ENCODE peak calls at places on chromosomes 4 and X, in six cellular contexts. One of them, this sample, is unnamed. For H3K4me1, the result is how much of the 10 kb centered on the place peaks cover.

GRCh38 chr4:15918484-15919129 is 19.9 kb downstream of the FGFBP1 start:
- DNase-seq in sigmoid colon: no peak
- DNase-seq in thoracic aorta: no peak
- DNase-seq in GM23338: no peak
- DNase-seq in heart right ventricle: no peak
- DNase-seq in aorta: no peak
- DNase-seq in this sample: peak

GRCh38 chr4:189206953-189207352 is 733.7 kb upstream of the FRG1 start:
- DNase-seq in sigmoid colon: no peak
- DNase-seq in thoracic aorta: no peak
- DNase-seq in GM23338: no peak
- DNase-seq in heart right ventricle: no peak
- DNase-seq in aorta: no peak
- DNase-seq in this sample: no peak

GRCh38 chr4:20378181-20378580 is 126.5 kb downstream of the SLIT2 start:
- DNase-seq in sigmoid colon: no peak
- DNase-seq in thoracic aorta: no peak
- DNase-seq in GM23338: no peak
- DNase-seq in heart right ventricle: no peak
- DNase-seq in aorta: no peak
- DNase-seq in this sample: no peak

GRCh38 chrX:123077671-123078070 is 106.4 kb upstream of the GRIA3 start:
- DNase-seq in sigmoid colon: no peak
- DNase-seq in thoracic aorta: no peak
- DNase-seq in GM23338: no peak
- DNase-seq in heart right ventricle: no peak
- DNase-seq in aorta: no peak
- DNase-seq in this sample: no peak

GRCh38 chr4:156495836-156496235 is 475.8 kb downstream of the PDGFC start:
- DNase-seq in sigmoid colon: no peak
- DNase-seq in thoracic aorta: no peak
- DNase-seq in GM23338: no peak
- DNase-seq in heart right ventricle: no peak
- DNase-seq in aorta: no peak
- DNase-seq in this sample: no peak

GRCh38 chr4:55637272-55637820 is 1.2 kb upstream of the NMU start:
- DNase-seq in sigmoid colon: no peak
- DNase-seq in thoracic aorta: no peak
- DNase-seq in GM23338: peak
- DNase-seq in heart right ventricle: no peak
- DNase-seq in aorta: no peak
- DNase-seq in this sample: no peak

GRCh38 chr4:32775049-32775448 is 2054.9 kb downstream of the PCDH7 start:
- DNase-seq in sigmoid colon: no peak
- DNase-seq in thoracic aorta: no peak
- DNase-seq in GM23338: peak
- DNase-seq in heart right ventricle: no peak
- DNase-seq in aorta: no peak
- DNase-seq in this sample: no peak

GRCh38 chr4:144174401-144175067 is 34.0 kb upstream of the GYPA start:
- DNase-seq in sigmoid colon: no peak
- DNase-seq in thoracic aorta: no peak
- DNase-seq in GM23338: peak
- DNase-seq in heart right ventricle: no peak
- DNase-seq in aorta: no peak
- DNase-seq in this sample: peak

GRCh38 chr4:77635246-77635645 is 29.6 kb downstream of the CXCL13 start:
- DNase-seq in sigmoid colon: no peak
- DNase-seq in thoracic aorta: no peak
- DNase-seq in GM23338: no peak
- DNase-seq in heart right ventricle: no peak
- DNase-seq in aorta: no peak
- DNase-seq in this sample: no peak

GRCh38 chrX:1661048-1661921 is 46.4 kb downstream of the ASMT start:
- DNase-seq in sigmoid colon: no peak
- DNase-seq in thoracic aorta: no peak
- DNase-seq in GM23338: peak
- DNase-seq in heart right ventricle: no peak
- DNase-seq in aorta: peak
- DNase-seq in this sample: peak

GRCh38 chr4:74545488-74545887 is 100.6 kb downstream of the AREG start:
- DNase-seq in sigmoid colon: no peak
- DNase-seq in thoracic aorta: no peak
- DNase-seq in GM23338: no peak
- DNase-seq in heart right ventricle: no peak
- DNase-seq in aorta: no peak
- DNase-seq in this sample: no peak

GRCh38 chrX:131816551-131817136 is 206.5 kb upstream of the STK26 start:
- DNase-seq in sigmoid colon: peak
- DNase-seq in thoracic aorta: no peak
- DNase-seq in GM23338: no peak
- DNase-seq in heart right ventricle: no peak
- DNase-seq in aorta: no peak
- DNase-seq in this sample: peak

GRCh38 chr4:51906167-51906647 is 63.3 kb downstream of the DCUN1D4 start:
- DNase-seq in sigmoid colon: no peak
- DNase-seq in thoracic aorta: no peak
- DNase-seq in GM23338: no peak
- DNase-seq in heart right ventricle: no peak
- DNase-seq in aorta: no peak
- DNase-seq in this sample: peak

GRCh38 chrX:120753413-120754251 is 122.0 kb downstream of the CT47B1 start:
- DNase-seq in sigmoid colon: no peak
- DNase-seq in thoracic aorta: no peak
- DNase-seq in GM23338: no peak
- DNase-seq in heart right ventricle: no peak
- DNase-seq in aorta: no peak
- DNase-seq in this sample: no peak

GRCh38 chrX:42107495-42108139 is 184.3 kb upstream of the CASK start:
- DNase-seq in sigmoid colon: no peak
- DNase-seq in thoracic aorta: no peak
- DNase-seq in GM23338: no peak
- DNase-seq in heart right ventricle: no peak
- DNase-seq in aorta: no peak
- DNase-seq in this sample: no peak

GRCh38 chr4:4762909-4763814 is 96.3 kb upstream of the MSX1 start:
- DNase-seq in sigmoid colon: no peak
- DNase-seq in thoracic aorta: no peak
- DNase-seq in GM23338: peak
- DNase-seq in heart right ventricle: no peak
- DNase-seq in aorta: no peak
- DNase-seq in this sample: no peak
- H3K4me3 ChIP-seq in sigmoid colon: no peak
- H3K4me3 ChIP-seq in thoracic aorta: no peak
- H3K4me3 ChIP-seq in GM23338: peak
- H3K4me3 ChIP-seq in heart right ventricle: no peak
- H3K4me3 ChIP-seq in aorta: no peak
- H3K4me3 ChIP-seq in this sample: no peak

GRCh38 chr4:130820448-130820847 is 1724.5 kb downstream of the C4orf33 start:
- DNase-seq in sigmoid colon: no peak
- DNase-seq in thoracic aorta: no peak
- DNase-seq in GM23338: no peak
- DNase-seq in heart right ventricle: no peak
- DNase-seq in aorta: no peak
- DNase-seq in this sample: no peak

GRCh38 chr4:130812117-130812765 is 1716.3 kb downstream of the C4orf33 start:
- DNase-seq in sigmoid colon: no peak
- DNase-seq in thoracic aorta: no peak
- DNase-seq in GM23338: no peak
- DNase-seq in heart right ventricle: no peak
- DNase-seq in aorta: no peak
- DNase-seq in this sample: no peak

GRCh38 chr4:130814896-130815295 is 1718.9 kb downstream of the C4orf33 start:
- DNase-seq in sigmoid colon: no peak
- DNase-seq in thoracic aorta: no peak
- DNase-seq in GM23338: no peak
- DNase-seq in heart right ventricle: no peak
- DNase-seq in aorta: no peak
- DNase-seq in this sample: no peak
- H3K4me1 ChIP-seq in sigmoid colon: under half
- H3K4me1 ChIP-seq in thoracic aorta: under half
- H3K4me1 ChIP-seq in GM23338: under half
- H3K4me1 ChIP-seq in heart right ventricle: under half
- H3K4me1 ChIP-seq in aorta: under half
- H3K4me1 ChIP-seq in this sample: under half

GRCh38 chr4:75658881-75659280 is 14.3 kb downstream of the G3BP2 start:
- DNase-seq in sigmoid colon: no peak
- DNase-seq in thoracic aorta: no peak
- DNase-seq in GM23338: no peak
- DNase-seq in heart right ventricle: no peak
- DNase-seq in aorta: no peak
- DNase-seq in this sample: peak

GRCh38 chr4:75662626-75663025 is 10.6 kb downstream of the G3BP2 start:
- DNase-seq in sigmoid colon: no peak
- DNase-seq in thoracic aorta: no peak
- DNase-seq in GM23338: no peak
- DNase-seq in heart right ventricle: no peak
- DNase-seq in aorta: no peak
- DNase-seq in this sample: no peak

GRCh38 chr4:75655562-75655961 is 17.6 kb downstream of the G3BP2 start:
- DNase-seq in sigmoid colon: no peak
- DNase-seq in thoracic aorta: no peak
- DNase-seq in GM23338: no peak
- DNase-seq in heart right ventricle: no peak
- DNase-seq in aorta: no peak
- DNase-seq in this sample: peak

GRCh38 chr4:75659512-75660031 is 13.6 kb downstream of the G3BP2 start:
- DNase-seq in sigmoid colon: no peak
- DNase-seq in thoracic aorta: no peak
- DNase-seq in GM23338: no peak
- DNase-seq in heart right ventricle: no peak
- DNase-seq in aorta: no peak
- DNase-seq in this sample: no peak

DNA sequence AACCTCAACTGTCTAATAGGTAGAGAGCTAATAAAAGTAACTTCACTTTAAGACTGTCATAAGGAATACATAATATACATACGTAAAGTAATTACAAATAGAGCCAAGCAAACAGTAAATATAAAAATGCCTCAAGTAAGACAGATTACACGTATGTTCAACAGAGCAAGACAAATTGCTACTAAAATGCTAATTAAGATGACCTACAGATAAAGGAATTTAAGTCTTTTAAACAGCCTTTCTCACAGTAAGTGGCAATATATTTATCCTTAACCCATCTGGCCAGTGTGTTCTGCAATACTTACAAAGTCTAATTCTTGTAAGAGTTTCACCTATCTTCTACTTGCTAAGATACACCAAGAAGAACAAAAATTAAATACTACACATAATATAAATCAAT is 12.7 kb downstream of the G3BP2 start:
- DNase-seq in sigmoid colon: no peak
- DNase-seq in thoracic aorta: no peak
- DNase-seq in GM23338: no peak
- DNase-seq in heart right ventricle: no peak
- DNase-seq in aorta: no peak
- DNase-seq in this sample: no peak
- H3K4me3 ChIP-seq in sigmoid colon: no peak
- H3K4me3 ChIP-seq in thoracic aorta: no peak
- H3K4me3 ChIP-seq in GM23338: no peak
- H3K4me3 ChIP-seq in heart right ventricle: no peak
- H3K4me3 ChIP-seq in aorta: no peak
- H3K4me3 ChIP-seq in this sample: no peak

GRCh38 chr4:2292679-2293108 is 30.8 kb upstream of the MXD4 start:
- DNase-seq in sigmoid colon: no peak
- DNase-seq in thoracic aorta: no peak
- DNase-seq in GM23338: no peak
- DNase-seq in heart right ventricle: no peak
- DNase-seq in aorta: peak
- DNase-seq in this sample: no peak
- H3K4me1 ChIP-seq in sigmoid colon: under half
- H3K4me1 ChIP-seq in thoracic aorta: under half
- H3K4me1 ChIP-seq in GM23338: under half
- H3K4me1 ChIP-seq in heart right ventricle: under half
- H3K4me1 ChIP-seq in aorta: under half
- H3K4me1 ChIP-seq in this sample: under half

GRCh38 chrX:13290891-13291614 is 28.8 kb downstream of the ATXN3L start:
- DNase-seq in sigmoid colon: no peak
- DNase-seq in thoracic aorta: no peak
- DNase-seq in GM23338: no peak
- DNase-seq in heart right ventricle: no peak
- DNase-seq in aorta: no peak
- DNase-seq in this sample: no peak

GRCh38 chrX:13288671-13289070 is 31.2 kb downstream of the ATXN3L start:
- DNase-seq in sigmoid colon: no peak
- DNase-seq in thoracic aorta: no peak
- DNase-seq in GM23338: no peak
- DNase-seq in heart right ventricle: no peak
- DNase-seq in aorta: no peak
- DNase-seq in this sample: no peak

GRCh38 chrX:13295841-13296240 is 24.0 kb downstream of the ATXN3L start:
- DNase-seq in sigmoid colon: no peak
- DNase-seq in thoracic aorta: no peak
- DNase-seq in GM23338: no peak
- DNase-seq in heart right ventricle: no peak
- DNase-seq in aorta: no peak
- DNase-seq in this sample: no peak

GRCh38 chrX:13287816-13288215 is 32.0 kb downstream of the ATXN3L start:
- DNase-seq in sigmoid colon: no peak
- DNase-seq in thoracic aorta: no peak
- DNase-seq in GM23338: no peak
- DNase-seq in heart right ventricle: no peak
- DNase-seq in aorta: no peak
- DNase-seq in this sample: no peak

GRCh38 chrX:13293700-13294099 is 26.2 kb downstream of the ATXN3L start:
- DNase-seq in sigmoid colon: no peak
- DNase-seq in thoracic aorta: no peak
- DNase-seq in GM23338: no peak
- DNase-seq in heart right ventricle: no peak
- DNase-seq in aorta: no peak
- DNase-seq in this sample: peak
- H3K4me3 ChIP-seq in sigmoid colon: no peak
- H3K4me3 ChIP-seq in thoracic aorta: no peak
- H3K4me3 ChIP-seq in GM23338: no peak
- H3K4me3 ChIP-seq in heart right ventricle: no peak
- H3K4me3 ChIP-seq in aorta: no peak
- H3K4me3 ChIP-seq in this sample: no peak

GRCh38 chrX:63032811-63033210 is 318.3 kb downstream of the SPIN4 start:
- DNase-seq in sigmoid colon: no peak
- DNase-seq in thoracic aorta: no peak
- DNase-seq in GM23338: no peak
- DNase-seq in heart right ventricle: no peak
- DNase-seq in aorta: no peak
- DNase-seq in this sample: no peak
- H3K4me1 ChIP-seq in sigmoid colon: under half
- H3K4me1 ChIP-seq in thoracic aorta: under half
- H3K4me1 ChIP-seq in GM23338: under half
- H3K4me1 ChIP-seq in heart right ventricle: under half
- H3K4me1 ChIP-seq in aorta: under half
- H3K4me1 ChIP-seq in this sample: under half